ENCODE peak calls at places on chromosomes 4 and X, in four cellular contexts. O, G, B and T are unnamed samples.

GRCh38 chr4:94390804-94391410 is 48.3 kb upstream of the HPGDS start:
- DNase-seq in G (peak; percentile 30), O (no peak), B (no peak), T (peak; percentile 52)

GRCh38 chrX:17046478-17047097 is 100.1 kb downstream of the REPS2 start:
- DNase-seq in G (peak; percentile 32), B (peak; percentile 32), O (peak; percentile 83), T (peak; percentile 88)

GRCh38 chrX:134807039-134807729 is 148.9 kb upstream of the PLAC1 start:
- DNase-seq in G (peak; percentile 75), O (peak; percentile 95), B (peak; percentile 85), T (peak; percentile 92)

GRCh38 chr4:184766421-184766820 is 32.5 kb upstream of the CENPU start:
- DNase-seq in B (no peak), O (no peak), G (no peak), T (no peak)

GRCh38 chr4:46937493-46937892 is 28.4 kb upstream of the COX7B2 start:
- DNase-seq in G (peak; percentile 4), O (peak; percentile 2), B (no peak), T (no peak)

GRCh38 chr4:130210871-130211270 is 1114.9 kb downstream of the C4orf33 start:
- DNase-seq in G (peak; percentile 13), O (peak; percentile 82), B (no peak), T (no peak)

GRCh38 chr4:83269256-83269655 is 15.3 kb downstream of the COQ2 start:
- DNase-seq in O (peak; percentile 38), B (no peak), G (no peak), T (no peak)

GRCh38 chr4:4820264-4820663 is 39.2 kb upstream of the MSX1 start:
- DNase-seq in O (no peak), G (no peak), B (no peak), T (no peak)

GRCh38 chr4:8076023-8076422 is 82.6 kb downstream of the ABLIM2 start:
- DNase-seq in G (no peak), B (no peak), O (no peak), T (no peak)

GRCh38 chrX:41352329-41352801 is 18.4 kb downstream of the DDX3X start:
- DNase-seq in G (no peak), B (no peak), O (no peak), T (no peak)

GRCh38 chrX:15915959-15916703 is 61.5 kb upstream of the AP1S2 start:
- DNase-seq in B (no peak), O (peak; percentile 18), G (no peak), T (no peak)

GRCh38 chr4:681736-682451 is 7.1 kb downstream of the SLC49A3 start:
- DNase-seq in O (no peak), G (peak; percentile 69), B (no peak), T (no peak)

GRCh38 chr4:11624370-11624769 is 195.7 kb upstream of the HS3ST1 start:
- DNase-seq in B (no peak), G (no peak), O (no peak), T (no peak)

GRCh38 chrX:132375941-132376340 is 112.9 kb downstream of the MBNL3 start:
- DNase-seq in O (no peak), B (no peak), G (no peak), T (no peak)

GRCh38 chrX:18360867-18361266 is 6.4 kb upstream of the SCML2 start:
- DNase-seq in B (no peak), O (peak; percentile 2), G (no peak), T (peak; percentile 33)

GRCh38 chr4:10656988-10657387 is 27.6 kb downstream of the CLNK start:
- DNase-seq in B (no peak), G (peak; percentile 8), O (no peak), T (no peak)

GRCh38 chrX:151680805-151681204 is 14.5 kb upstream of the PRRG3 start:
- DNase-seq in G (peak; percentile 15), O (peak; percentile 7), B (peak; percentile 51), T (peak; percentile 1)

GRCh38 chrX:77693594-77693993 is 92.4 kb downstream of the ATRX start:
- DNase-seq in O (no peak), G (no peak), B (no peak), T (no peak)

GRCh38 chr4:128803783-128804182 is 5.7 kb upstream of the JADE1 start:
- DNase-seq in O (no peak), G (no peak), B (no peak), T (no peak)

GRCh38 chrX:17542123-17542522 is 167.1 kb downstream of the NHS start:
- DNase-seq in B (no peak), G (no peak), O (no peak), T (no peak)

GRCh38 chrX:110675866-110676265 is 119.8 kb downstream of the CHRDL1 start:
- DNase-seq in B (no peak), O (no peak), G (no peak), T (no peak)

GRCh38 chrX:110042521-110042920 is 39.6 kb downstream of the TMEM164 start:
- DNase-seq in O (no peak), B (no peak), G (no peak), T (no peak)

GRCh38 chr4:105894570-105895323 is 524 bp upstream of the NPNT start:
- DNase-seq in O (peak; percentile 7), G (peak; percentile 21), B (no peak), T (no peak)

GRCh38 chrX:39745782-39746181 is 352.0 kb downstream of the BCOR start:
- DNase-seq in O (no peak), B (no peak), G (no peak), T (no peak)

GRCh38 chrX:122046226-122046625 is 998.8 kb downstream of the GLUD2 start:
- DNase-seq in O (peak; percentile 10), B (no peak), G (no peak), T (no peak)

GRCh38 chr4:147548251-147548650 is 67.4 kb downstream of the EDNRA start:
- DNase-seq in O (no peak), B (no peak), G (no peak), T (peak; percentile 44)

GRCh38 chr4:182101618-182102017 is 141.6 kb upstream of the TENM3 start:
- DNase-seq in O (no peak), G (no peak), B (no peak), T (no peak)

GRCh38 chrX:97119474-97120109 is 235.9 kb downstream of the RPA4 start:
- DNase-seq in B (no peak), G (no peak), O (no peak), T (no peak)